ENCODE peak calls at places on chromosome 16, in four cellular contexts. F, J, W and I are unnamed samples.

GRCh38 chr16:3328643-3329042 is 23.3 kb downstream of the ZNF75A start:
- DNase-seq in J (no peak), F (no peak), W (no peak), I (peak; percentile 66)

GRCh38 chr16:72990003-72990521 is 57.9 kb downstream of the ZFHX3 start:
- DNase-seq in J (peak; percentile 31), W (no peak), F (no peak), I (no peak)

GRCh38 chr16:35200662-35201061 is 1741.2 kb downstream of the TP53TG3F start:
- DNase-seq in F (no peak), J (no peak), W (no peak), I (no peak)

GRCh38 chr16:54282202-54282922 is 4.2 kb downstream of the IRX3 start:
- DNase-seq in W (no peak), F (no peak), J (peak; percentile 15), I (no peak)

GRCh38 chr16:777826-778225 is 10.4 kb downstream of the RPUSD1 start:
- DNase-seq in F (no peak), J (no peak), W (no peak), I (no peak)

GRCh38 chr16:28126684-28127620 is 63.4 kb upstream of the GSG1L start:
- DNase-seq in F (no peak), W (no peak), J (no peak), I (no peak)

GRCh38 chr16:17408296-17408695 is 62.5 kb downstream of the XYLT1 start:
- DNase-seq in W (no peak), J (no peak), F (no peak), I (no peak)

GRCh38 chr16:20900299-20901067 is at the start of the genes DCUN1D3 and LYRM1:
- DNase-seq in F (peak; percentile 87), J (peak; percentile 98), W (peak; percentile 92), I (peak; percentile 99)

GRCh38 chr16:8999800-9000199 is 36.1 kb upstream of the USP7 start:
- DNase-seq in W (no peak), F (no peak), J (no peak), I (no peak)

GRCh38 chr16:65845466-65846209 is 520.9 kb upstream of the CDH5 start:
- DNase-seq in F (no peak), W (no peak), J (no peak), I (no peak)

GRCh38 chr16:12675852-12676251 is 127.8 kb downstream of the CPPED1 start:
- DNase-seq in W (no peak), F (no peak), J (no peak), I (no peak)

GRCh38 chr16:30602595-30603277 is 7.5 kb downstream of the ZNF689 start:
- DNase-seq in W (no peak), F (no peak), J (no peak), I (no peak)

GRCh38 chr16:56862776-56863175 is 2.2 kb upstream of the SLC12A3 start:
- DNase-seq in J (no peak), F (no peak), W (no peak), I (no peak)

GRCh38 chr16:56860226-56861020 is 4.6 kb upstream of the SLC12A3 start:
- DNase-seq in W (no peak), F (peak; percentile 75), J (no peak), I (peak; percentile 67)

GRCh38 chr16:56861756-56862155 is 3.3 kb upstream of the SLC12A3 start:
- DNase-seq in J (no peak), W (no peak), F (no peak), I (no peak)

GRCh38 chr16:56859636-56860035 is 5.4 kb upstream of the SLC12A3 start:
- DNase-seq in F (no peak), W (no peak), J (no peak), I (no peak)

DNA sequence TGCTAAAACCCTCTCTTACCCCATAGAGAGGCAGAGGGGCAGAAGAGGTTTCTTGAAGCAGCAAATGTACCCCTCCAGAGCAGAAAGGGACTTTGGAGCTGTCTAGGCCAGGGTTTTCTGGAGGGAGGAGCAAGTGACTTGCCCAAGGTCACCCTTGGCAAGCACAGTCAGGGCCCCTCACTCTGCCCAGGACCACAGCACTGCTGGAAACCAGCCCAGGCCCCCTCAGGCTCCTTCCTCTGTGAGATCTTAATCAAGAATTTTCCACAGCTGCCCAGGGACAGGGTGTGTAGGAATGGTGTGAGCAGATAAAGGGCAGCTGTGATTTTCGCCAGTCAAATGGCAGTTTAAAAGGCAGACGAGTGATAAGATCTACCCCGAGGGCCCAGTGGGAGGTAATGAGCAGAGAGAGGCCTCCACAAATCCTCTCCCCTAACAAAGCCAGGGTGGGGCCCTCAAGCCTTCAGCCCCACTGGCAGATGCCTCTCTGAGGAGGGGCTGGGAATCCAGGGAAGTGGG is 3.9 kb upstream of the SLC12A3 start:
- DNase-seq in W (no peak), F (no peak), J (no peak), I (peak; percentile 24)
- TF ChIP-seq SIN3A in W (no peak), F (no peak), J (no peak), I (no peak)

DNA sequence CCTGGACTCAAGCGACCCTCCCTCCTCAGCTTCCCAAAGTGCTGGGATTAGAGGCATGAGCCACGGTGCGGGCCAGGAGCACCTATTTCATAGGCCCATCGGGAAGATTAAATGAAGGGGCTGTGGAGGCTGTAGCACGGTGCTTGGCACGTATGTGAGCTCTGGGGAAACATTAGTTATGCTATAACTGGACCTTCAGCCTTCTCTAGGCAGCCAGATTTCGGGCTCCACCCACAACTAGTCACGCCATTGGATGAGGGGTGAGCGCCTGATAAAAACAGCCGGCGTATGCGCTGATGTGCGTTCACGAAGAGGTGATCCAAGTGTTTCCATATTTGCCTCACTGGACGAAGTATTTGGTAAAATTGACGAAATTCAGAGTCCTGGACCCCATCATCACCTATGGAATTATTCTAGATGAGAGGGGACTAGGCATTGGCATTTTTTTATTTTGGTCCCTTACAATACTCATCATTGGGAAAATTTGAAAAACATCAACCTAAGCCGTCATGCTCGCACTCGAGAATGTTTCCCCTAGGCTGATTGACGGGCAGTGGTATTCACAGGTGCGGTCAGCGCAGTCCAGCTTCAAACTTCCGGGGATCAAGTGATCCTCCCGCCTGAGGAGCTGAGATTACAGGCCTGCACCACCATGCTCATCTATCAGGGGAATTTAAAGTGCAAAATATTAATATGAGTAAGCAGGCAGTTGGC is 1.8 kb upstream of the ANKRD11 start:
- DNase-seq in F (no peak), W (no peak), J (no peak), I (no peak)
- TF ChIP-seq SIN3A in F (no peak), W (no peak), J (no peak), I (no peak)

GRCh38 chr16:83561876-83562275 is 245.9 kb upstream of the HSBP1 start:
- DNase-seq in J (no peak), F (no peak), W (no peak), I (peak; percentile 13)
- TF ChIP-seq SIN3A in J (no peak), F (no peak), W (no peak), I (no peak)

DNA sequence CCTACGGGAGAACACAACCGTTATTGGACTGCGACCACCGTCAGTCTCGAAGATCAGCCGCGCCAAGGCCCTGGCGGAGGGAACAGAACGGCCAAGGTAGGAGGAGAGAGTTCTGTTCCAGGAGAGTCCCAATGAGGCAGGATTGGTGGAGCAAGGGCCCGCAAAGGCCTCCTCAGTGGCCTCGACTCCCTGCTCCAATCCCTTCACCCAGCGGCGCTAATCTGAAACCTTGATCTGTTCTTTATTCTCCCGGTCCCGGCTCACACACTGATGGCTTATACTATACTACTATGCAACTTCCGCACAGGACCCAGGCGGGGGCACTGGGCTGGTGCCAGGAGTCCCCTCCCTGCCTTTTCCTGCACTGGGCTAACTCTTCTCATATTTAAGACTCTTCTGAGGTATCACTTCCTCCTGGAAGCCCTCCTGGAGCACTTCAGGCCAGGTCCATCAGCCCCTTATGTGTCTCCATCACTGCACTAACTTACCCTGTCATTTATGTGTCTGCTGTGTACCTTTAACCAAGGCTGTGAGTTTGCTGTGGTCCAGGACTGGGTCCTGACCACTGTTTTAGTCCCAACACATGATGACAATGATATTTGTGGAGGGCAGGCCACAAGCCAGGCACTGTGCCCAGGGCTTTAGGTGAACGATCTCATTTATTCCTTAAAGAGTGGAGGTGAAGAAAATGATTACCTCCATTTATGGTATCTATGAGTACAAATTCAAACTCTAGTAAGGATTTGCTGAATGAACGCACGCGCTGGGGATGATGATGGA is 6.9 kb downstream of the CCDC102A start:
- DNase-seq in F (no peak), J (no peak), W (no peak), I (no peak)
- TF ChIP-seq SIN3A in F (no peak), J (no peak), W (no peak), I (no peak)

GRCh38 chr16:68272501-68273209 is 8.3 kb downstream of the SLC7A6 start:
- DNase-seq in W (no peak), J (no peak), F (no peak), I (no peak)
- TF ChIP-seq SIN3A in W (no peak), J (no peak), F (no peak), I (no peak)